ENCODE peak calls at places on chromosomes 13 and 19, in four cellular contexts. N is GM12865, X is astrocyte of the spinal cord, U is fibroblast of mammary gland. G is an unnamed sample.

GRCh38 chr19:18321729-18322091 is 1.2 kb downstream of the LSM4 start:
- DNase-seq in N (peak; percentile 68), X (peak; percentile 2), U (peak; percentile 47), G (no peak)

GRCh38 chr19:29385191-29385795 is 140.5 kb upstream of the VSTM2B start:
- DNase-seq in N (no peak), X (no peak), U (no peak), G (no peak)

GRCh38 chr13:23289917-23290357 is 109.2 kb downstream of the SGCG start:
- DNase-seq in N (no peak), X (peak; percentile 15), U (peak; percentile 48), G (peak; percentile 3)

GRCh38 chr19:27884376-27884775 is 1328.6 kb downstream of the UQCRFS1 start:
- DNase-seq in N (no peak), X (no peak), U (no peak), G (no peak)

GRCh38 chr13:114112826-114113322 is 19.5 kb downstream of the RASA3 start:
- DNase-seq in N (no peak), X (no peak), U (no peak), G (no peak)

GRCh38 chr13:95099541-95099940 is 201.7 kb downstream of the ABCC4 start:
- DNase-seq in N (no peak), X (peak; percentile 82), U (peak; percentile 87), G (no peak)

GRCh38 chr19:16470911-16471811 is 609 bp downstream of the EPS15L1 start:
- DNase-seq in N (peak; percentile 63), X (peak; percentile 36), U (peak; percentile 79), G (no peak)

GRCh38 chr19:41882568-41883462 is at the start of gene ARHGEF1:
- DNase-seq in N (peak; percentile 77), X (no peak), U (no peak), G (no peak)

GRCh38 chr13:29369060-29369743 is 226.3 kb downstream of the SLC7A1 start:
- DNase-seq in N (peak; percentile 44), X (peak; percentile 40), U (peak; percentile 50), G (peak; percentile 17)

GRCh38 chr19:10191347-10191746 is 3.4 kb downstream of the DNMT1 start:
- DNase-seq in N (no peak), X (peak; percentile 94), U (peak; percentile 83), G (peak; percentile 53)

GRCh38 chr19:10195199-10195519 is 406 bp upstream of the DNMT1 start:
- DNase-seq in N (no peak), X (no peak), U (no peak), G (no peak)

GRCh38 chr19:10194500-10195198 is at the start of gene DNMT1:
- DNase-seq in N (peak; percentile 99), X (peak; percentile 97), U (peak; percentile 96), G (peak; percentile 88)

GRCh38 chr19:10192922-10193321 is 1.8 kb downstream of the DNMT1 start:
- DNase-seq in N (no peak), X (no peak), U (no peak), G (no peak)

DNA sequence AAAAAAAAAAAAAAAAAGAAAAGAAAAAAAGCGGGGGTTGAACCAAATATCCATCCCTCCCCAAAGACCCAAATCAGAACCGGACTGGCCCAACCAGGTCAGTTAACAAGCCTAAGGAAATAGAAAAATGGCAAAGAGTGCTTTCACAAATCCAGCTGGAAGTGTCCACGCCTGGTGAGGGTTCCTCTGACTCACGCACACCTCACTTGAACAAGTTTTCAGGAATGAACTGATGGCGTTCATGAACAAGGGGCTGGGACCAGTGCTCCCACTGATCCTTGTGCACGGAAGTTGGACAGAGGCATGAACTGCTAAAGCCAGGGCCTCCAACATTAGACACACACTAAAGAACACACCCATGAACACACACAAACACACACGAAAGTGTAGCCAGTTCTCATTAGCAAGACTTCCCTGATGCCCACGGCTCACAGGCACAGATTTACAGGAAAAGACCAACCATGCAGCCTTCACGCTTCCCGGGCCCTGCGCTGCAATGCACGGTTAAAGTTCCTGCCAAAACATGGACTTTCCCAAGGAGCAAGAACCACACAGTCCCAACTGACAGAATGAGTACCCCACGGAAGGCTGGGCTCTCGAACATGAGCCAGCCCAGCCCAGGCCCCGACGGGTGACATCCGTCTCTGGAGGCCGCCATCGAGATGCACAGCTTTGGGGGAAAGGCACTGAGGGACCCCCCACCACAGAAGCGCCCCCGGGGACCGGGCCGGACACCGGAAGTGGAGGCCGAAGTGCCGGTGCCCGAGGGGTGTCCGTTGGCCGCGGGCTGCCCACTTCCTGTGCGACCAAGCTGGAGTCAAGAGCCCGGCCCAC is 870 bp downstream of the DNMT1 start:
- DNase-seq in N (peak; percentile 24), X (peak; percentile 41), U (peak; percentile 76), G (no peak)
- TF ChIP-seq CTCF in N (no peak), X (no peak), U (no peak), G (no peak)

GRCh38 chr13:110615322-110616102 is at the start of gene NAXD:
- DNase-seq in N (peak; percentile 97), X (peak; percentile 93), U (peak; percentile 94), G (peak; percentile 68)

GRCh38 chr13:110615005-110615321 is 382 bp upstream of the NAXD start:
- DNase-seq in N (no peak), X (no peak), U (no peak), G (no peak)

GRCh38 chr13:110616103-110617101 is 1.1 kb downstream of the NAXD start:
- DNase-seq in N (peak; percentile 74), X (peak; percentile 34), U (peak; percentile 86), G (no peak)

GRCh38 chr13:110607675-110608224 is 7.6 kb upstream of the NAXD start:
- DNase-seq in N (peak; percentile 44), X (no peak), U (no peak), G (no peak)

DNA sequence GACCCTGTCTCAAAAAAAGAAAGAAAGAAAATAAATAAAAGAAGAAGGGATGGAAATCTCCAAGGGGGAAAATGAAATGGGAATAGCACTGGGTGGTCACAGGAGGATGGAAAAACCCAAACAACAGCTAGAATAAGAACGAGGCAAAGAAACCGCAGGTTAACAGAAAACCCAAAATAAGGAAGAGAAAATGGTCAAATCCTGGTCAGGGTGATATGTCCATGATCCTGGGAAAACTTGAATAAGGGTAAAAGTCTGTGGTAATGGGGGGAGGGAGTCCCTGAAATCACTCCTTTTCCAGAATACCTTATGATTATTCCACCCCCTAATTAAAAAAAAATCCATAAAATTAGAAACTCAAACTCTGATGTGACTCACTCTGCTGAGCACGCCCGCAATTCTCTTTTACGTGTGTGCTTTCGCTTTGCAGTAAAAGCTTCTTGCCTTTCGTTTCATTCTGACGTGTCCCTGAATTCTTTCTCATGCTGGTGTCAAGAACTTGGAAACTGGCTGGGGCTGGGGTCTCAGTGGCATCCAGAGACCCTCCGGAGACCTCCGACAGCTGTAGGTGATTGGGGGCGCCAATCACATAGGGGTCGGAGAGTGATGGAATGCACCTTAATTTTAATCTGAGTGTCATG is 4.3 kb upstream of the NAXD start:
- DNase-seq in N (peak; percentile 87), X (no peak), U (no peak), G (no peak)
- H3K4me3 ChIP-seq in N (peak overlapping the region; percentile 60), X (no peak overlapping the region), U (no peak overlapping the region), G (peak overlapping the region; percentile 7)

GRCh38 chr13:112346899-112347229 is 29.3 kb upstream of the SPACA7 start:
- DNase-seq in N (no peak), X (no peak), U (no peak), G (no peak)

GRCh38 chr13:112345826-112346172 is 30.4 kb upstream of the SPACA7 start:
- DNase-seq in N (no peak), X (no peak), U (no peak), G (no peak)

GRCh38 chr13:112348642-112349345 is 27.4 kb upstream of the SPACA7 start:
- DNase-seq in N (no peak), X (no peak), U (no peak), G (no peak)

GRCh38 chr13:112343591-112343990 is 32.6 kb upstream of the SPACA7 start:
- DNase-seq in N (no peak), X (no peak), U (no peak), G (no peak)

DNA sequence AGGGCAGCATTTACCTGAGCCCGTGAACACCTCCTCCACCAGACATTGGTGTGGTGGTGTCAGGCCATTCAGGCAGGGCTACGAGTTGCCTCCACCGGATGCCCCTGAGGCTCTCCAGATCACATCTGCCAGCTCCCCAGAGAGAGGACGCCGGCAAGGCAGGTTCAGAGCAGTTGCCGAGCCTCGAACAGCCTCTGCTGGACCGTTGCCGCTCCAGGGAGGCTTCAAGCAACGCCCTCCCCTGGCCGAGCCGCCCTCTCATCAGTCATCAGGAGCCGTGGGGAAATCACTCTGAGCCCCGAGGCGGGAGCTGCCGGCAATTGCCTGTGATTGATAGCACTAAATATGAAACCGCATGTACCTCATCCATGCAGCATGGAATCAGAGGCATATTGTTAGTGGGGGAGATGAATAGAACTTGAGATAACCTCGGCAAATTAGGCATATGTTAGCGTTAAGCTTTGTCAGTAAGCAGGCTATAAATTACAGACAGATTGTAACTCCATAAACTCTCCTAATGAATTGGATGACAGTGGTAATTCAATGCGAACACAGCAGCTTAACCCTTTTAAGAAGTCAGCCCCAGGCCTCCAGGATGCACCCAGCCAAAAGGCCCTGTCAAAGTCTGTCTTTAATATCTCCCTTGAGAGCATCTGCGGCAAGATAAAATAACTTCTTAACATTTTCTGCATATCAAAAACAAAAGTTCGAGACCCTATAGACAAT is 29.8 kb upstream of the SPACA7 start:
- DNase-seq in N (no peak), X (no peak), U (no peak), G (no peak)
- TF ChIP-seq CTCF in N (no peak), X (no peak), U (no peak), G (no peak)

DNA sequence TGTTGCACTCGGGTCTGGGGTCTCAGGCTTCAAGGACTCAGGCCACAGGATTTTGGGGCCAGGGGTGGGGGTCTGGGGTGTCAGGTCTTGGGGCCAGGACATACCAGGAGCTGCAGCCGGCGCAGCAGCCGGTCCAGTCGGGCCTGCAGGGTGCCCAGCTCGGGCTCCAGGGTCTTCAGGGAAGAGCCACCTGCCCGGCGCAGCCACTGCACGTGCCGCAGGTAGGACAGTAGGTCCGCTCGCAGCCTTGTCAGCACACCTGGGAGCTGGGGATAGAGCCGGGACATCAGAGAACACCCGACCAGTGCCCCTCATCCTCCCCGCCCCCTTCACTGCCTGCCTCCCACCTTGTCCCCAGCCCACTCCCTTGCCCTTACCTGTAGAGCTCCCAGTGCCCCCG is 2.2 kb downstream of the IL11 start:
- DNase-seq in N (no peak), X (no peak), U (no peak), G (no peak)
- H3K4me3 ChIP-seq in N (no peak overlapping the region), X (no peak overlapping the region), U (no peak overlapping the region), G (no peak overlapping the region)

GRCh38 chr13:32645854-32646253 is 59.6 kb downstream of the PDS5B start:
- DNase-seq in N (peak; percentile 76), X (no peak), U (no peak), G (no peak)

GRCh38 chr13:32642316-32642715 is 56.1 kb downstream of the PDS5B start:
- DNase-seq in N (no peak), X (no peak), U (no peak), G (no peak)

GRCh38 chr13:32650705-32651311 is 64.6 kb downstream of the PDS5B start:
- DNase-seq in N (peak; percentile 86), X (peak; percentile 73), U (peak; percentile 84), G (peak; percentile 47)

GRCh38 chr13:32642858-32643257 is 56.6 kb downstream of the PDS5B start:
- DNase-seq in N (no peak), X (no peak), U (no peak), G (no peak)

GRCh38 chr13:32647926-32648325 is 61.7 kb downstream of the PDS5B start:
- DNase-seq in N (no peak), X (no peak), U (no peak), G (no peak)
- TF ChIP-seq CTCF in N (no peak), X (no peak), U (no peak), G (no peak)